ENCODE peak calls at places on chromosomes 7 and 10, in six cellular contexts. One of them, this sample, is unnamed. For H3K4me1, the result is how much of the 10 kb centered on the place peaks cover.

GRCh38 chr7:1514407-1514806 is 10.2 kb upstream of the INTS1 start:
- DNase-seq in psoas muscle: no peak
- DNase-seq in thyroid gland: no peak
- DNase-seq in kidney: no peak
- DNase-seq in adrenal gland: no peak
- DNase-seq in ovary: no peak
- DNase-seq in this sample: no peak

GRCh38 chr10:96587255-96588059 is 645 bp upstream of the TM9SF3 start:
- DNase-seq in psoas muscle: peak
- DNase-seq in adrenal gland: peak
- DNase-seq in kidney: no peak
- DNase-seq in thyroid gland: peak
- DNase-seq in ovary: no peak
- DNase-seq in this sample: peak

GRCh38 chr7:8724080-8724718 is 290.8 kb downstream of the NXPH1 start:
- DNase-seq in ovary: no peak
- DNase-seq in kidney: no peak
- DNase-seq in adrenal gland: peak
- DNase-seq in thyroid gland: peak
- DNase-seq in psoas muscle: no peak
- DNase-seq in this sample: no peak

GRCh38 chr10:2610946-2611345 is 456.4 kb upstream of the PFKP start:
- DNase-seq in kidney: no peak
- DNase-seq in ovary: no peak
- DNase-seq in adrenal gland: no peak
- DNase-seq in psoas muscle: no peak
- DNase-seq in thyroid gland: no peak
- DNase-seq in this sample: no peak

GRCh38 chr7:28395806-28396205 is 16.5 kb upstream of the CREB5 start:
- DNase-seq in psoas muscle: no peak
- DNase-seq in ovary: no peak
- DNase-seq in kidney: no peak
- DNase-seq in adrenal gland: no peak
- DNase-seq in thyroid gland: no peak
- DNase-seq in this sample: no peak

GRCh38 chr7:94957041-94957440 is 49.6 kb downstream of the PPP1R9A start:
- DNase-seq in adrenal gland: no peak
- DNase-seq in psoas muscle: no peak
- DNase-seq in thyroid gland: no peak
- DNase-seq in ovary: no peak
- DNase-seq in kidney: no peak
- DNase-seq in this sample: no peak

GRCh38 chr10:3777876-3778707 is 6.9 kb downstream of the KLF6 start:
- DNase-seq in adrenal gland: no peak
- DNase-seq in psoas muscle: no peak
- DNase-seq in kidney: no peak
- DNase-seq in ovary: no peak
- DNase-seq in thyroid gland: no peak
- DNase-seq in this sample: no peak

GRCh38 chr10:99612167-99612831 is 7.9 kb downstream of the SLC25A28 start:
- DNase-seq in thyroid gland: peak
- DNase-seq in adrenal gland: no peak
- DNase-seq in kidney: no peak
- DNase-seq in psoas muscle: no peak
- DNase-seq in ovary: no peak
- DNase-seq in this sample: no peak

GRCh38 chr7:102434039-102434481 is 685 bp downstream of the ORAI2 start:
- DNase-seq in psoas muscle: no peak
- DNase-seq in ovary: no peak
- DNase-seq in kidney: no peak
- DNase-seq in thyroid gland: peak
- DNase-seq in adrenal gland: no peak
- DNase-seq in this sample: no peak

GRCh38 chr7:47852330-47853245 is 95.7 kb downstream of the PKD1L1 start:
- DNase-seq in kidney: no peak
- DNase-seq in psoas muscle: no peak
- DNase-seq in adrenal gland: no peak
- DNase-seq in ovary: no peak
- DNase-seq in thyroid gland: no peak
- DNase-seq in this sample: no peak

GRCh38 chr10:29858352-29859267 is 200.8 kb downstream of the JCAD start:
- DNase-seq in adrenal gland: peak
- DNase-seq in ovary: peak
- DNase-seq in psoas muscle: peak
- DNase-seq in kidney: peak
- DNase-seq in thyroid gland: peak
- DNase-seq in this sample: no peak

GRCh38 chr7:130356760-130357611 is 12.4 kb downstream of the CPA5 start:
- DNase-seq in kidney: peak
- DNase-seq in psoas muscle: peak
- DNase-seq in ovary: peak
- DNase-seq in adrenal gland: peak
- DNase-seq in thyroid gland: peak
- DNase-seq in this sample: peak

GRCh38 chr7:4066626-4067475 is 615.2 kb upstream of the FOXK1 start:
- DNase-seq in ovary: no peak
- DNase-seq in kidney: no peak
- DNase-seq in adrenal gland: no peak
- DNase-seq in thyroid gland: no peak
- DNase-seq in psoas muscle: no peak
- DNase-seq in this sample: no peak

GRCh38 chr7:85001493-85002345 is 185.1 kb downstream of the SEMA3D start:
- DNase-seq in thyroid gland: no peak
- DNase-seq in ovary: no peak
- DNase-seq in kidney: no peak
- DNase-seq in psoas muscle: no peak
- DNase-seq in adrenal gland: no peak
- DNase-seq in this sample: no peak

GRCh38 chr7:73894851-73895441 is 34.0 kb downstream of the TMEM270 start:
- DNase-seq in thyroid gland: peak
- DNase-seq in psoas muscle: peak
- DNase-seq in adrenal gland: no peak
- DNase-seq in ovary: no peak
- DNase-seq in kidney: peak
- DNase-seq in this sample: peak

GRCh38 chr10:69331161-69331560 is 52.9 kb downstream of the HK1 start:
- DNase-seq in psoas muscle: no peak
- DNase-seq in adrenal gland: no peak
- DNase-seq in thyroid gland: no peak
- DNase-seq in kidney: peak
- DNase-seq in ovary: no peak
- DNase-seq in this sample: no peak

GRCh38 chr10:91635401-91636400 is 2.8 kb upstream of the PPP1R3C start:
- DNase-seq in psoas muscle: no peak
- DNase-seq in thyroid gland: peak
- DNase-seq in adrenal gland: peak
- DNase-seq in kidney: no peak
- DNase-seq in ovary: peak
- DNase-seq in this sample: no peak

GRCh38 chr10:73991846-73992245 is 6.1 kb upstream of the VCL start:
- DNase-seq in psoas muscle: peak
- DNase-seq in adrenal gland: peak
- DNase-seq in kidney: no peak
- DNase-seq in ovary: no peak
- DNase-seq in thyroid gland: no peak
- DNase-seq in this sample: no peak

GRCh38 chr10:30057421-30057841 is 2.0 kb downstream of the JCAD start:
- DNase-seq in thyroid gland: no peak
- DNase-seq in psoas muscle: no peak
- DNase-seq in kidney: no peak
- DNase-seq in adrenal gland: no peak
- DNase-seq in ovary: no peak
- DNase-seq in this sample: no peak

GRCh38 chr10:13066527-13066926 is 33.4 kb upstream of the OPTN start:
- DNase-seq in adrenal gland: no peak
- DNase-seq in psoas muscle: no peak
- DNase-seq in thyroid gland: no peak
- DNase-seq in ovary: no peak
- DNase-seq in kidney: no peak
- DNase-seq in this sample: no peak

GRCh38 chr10:50508315-50509051 is 115.3 kb downstream of the SGMS1 start:
- DNase-seq in adrenal gland: no peak
- DNase-seq in kidney: no peak
- DNase-seq in thyroid gland: no peak
- DNase-seq in psoas muscle: no peak
- DNase-seq in ovary: no peak
- DNase-seq in this sample: no peak

GRCh38 chr10:34217524-34217923 is 597.6 kb downstream of the PARD3 start:
- DNase-seq in thyroid gland: no peak
- DNase-seq in kidney: no peak
- DNase-seq in adrenal gland: no peak
- DNase-seq in psoas muscle: no peak
- DNase-seq in ovary: no peak
- DNase-seq in this sample: no peak

GRCh38 chr10:6300106-6300783 is 97.5 kb downstream of the PFKFB3 start:
- DNase-seq in thyroid gland: peak
- DNase-seq in kidney: no peak
- DNase-seq in ovary: no peak
- DNase-seq in psoas muscle: no peak
- DNase-seq in adrenal gland: peak
- DNase-seq in this sample: no peak

GRCh38 chr7:3430588-3430987 is 129.5 kb downstream of the SDK1 start:
- DNase-seq in kidney: no peak
- DNase-seq in thyroid gland: no peak
- DNase-seq in psoas muscle: no peak
- DNase-seq in adrenal gland: no peak
- DNase-seq in ovary: no peak
- DNase-seq in this sample: no peak

GRCh38 chr7:134767567-134768168 is 11.8 kb upstream of the CALD1 start:
- DNase-seq in adrenal gland: no peak
- DNase-seq in psoas muscle: no peak
- DNase-seq in kidney: no peak
- DNase-seq in thyroid gland: no peak
- DNase-seq in ovary: no peak
- DNase-seq in this sample: no peak

GRCh38 chr10:100748251-100749058 is 3.1 kb downstream of the PAX2 start:
- DNase-seq in kidney: no peak
- DNase-seq in adrenal gland: no peak
- DNase-seq in ovary: no peak
- DNase-seq in thyroid gland: no peak
- DNase-seq in psoas muscle: no peak
- DNase-seq in this sample: no peak

GRCh38 chr7:154837087-154837486 is 165.8 kb downstream of the PAXIP1 start:
- DNase-seq in ovary: no peak
- DNase-seq in psoas muscle: no peak
- DNase-seq in thyroid gland: no peak
- DNase-seq in kidney: no peak
- DNase-seq in adrenal gland: no peak
- DNase-seq in this sample: no peak

GRCh38 chr7:154835924-154836529 is 166.9 kb downstream of the PAXIP1 start:
- DNase-seq in psoas muscle: no peak
- DNase-seq in kidney: no peak
- DNase-seq in ovary: no peak
- DNase-seq in thyroid gland: no peak
- DNase-seq in adrenal gland: no peak
- DNase-seq in this sample: no peak

GRCh38 chr7:154833839-154834238 is 169.1 kb downstream of the PAXIP1 start:
- DNase-seq in thyroid gland: no peak
- DNase-seq in psoas muscle: no peak
- DNase-seq in kidney: no peak
- DNase-seq in adrenal gland: no peak
- DNase-seq in ovary: no peak
- DNase-seq in this sample: no peak

GRCh38 chr7:154837622-154838021 is 165.3 kb downstream of the PAXIP1 start:
- DNase-seq in ovary: no peak
- DNase-seq in psoas muscle: no peak
- DNase-seq in adrenal gland: no peak
- DNase-seq in kidney: no peak
- DNase-seq in thyroid gland: no peak
- DNase-seq in this sample: no peak

DNA sequence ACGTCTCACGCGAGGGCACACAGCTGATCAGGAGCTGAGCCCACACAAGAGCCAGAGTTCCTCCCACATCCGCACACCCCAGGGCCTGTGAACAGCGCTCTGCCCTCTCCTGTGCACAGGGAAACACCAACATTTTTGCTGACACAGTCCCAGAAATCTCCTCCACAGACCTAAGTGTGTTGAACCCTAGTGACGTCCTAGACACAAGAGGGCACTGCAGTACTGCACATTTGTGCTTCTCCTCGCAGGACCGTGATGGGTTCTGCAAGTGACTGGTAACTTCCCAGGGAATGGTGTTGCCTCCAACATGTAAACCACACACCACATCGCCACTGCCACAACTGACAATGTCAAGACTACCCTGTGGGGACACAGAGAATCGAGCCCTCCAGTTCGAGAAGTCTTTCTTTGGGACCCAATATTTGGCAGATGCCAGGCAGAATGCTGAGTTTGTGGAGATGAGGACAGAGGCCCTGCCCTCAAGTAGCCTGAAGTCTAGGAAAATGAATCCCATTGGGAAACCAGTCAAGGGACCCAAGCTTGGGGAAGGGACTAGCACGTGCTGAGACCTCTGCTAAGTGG is 170.3 kb downstream of the PAXIP1 start:
- DNase-seq in adrenal gland: no peak
- DNase-seq in kidney: no peak
- DNase-seq in ovary: no peak
- DNase-seq in psoas muscle: no peak
- DNase-seq in thyroid gland: no peak
- DNase-seq in this sample: no peak
- TF ChIP-seq CTCF in adrenal gland: no peak
- TF ChIP-seq CTCF in kidney: peak
- TF ChIP-seq CTCF in ovary: no peak
- TF ChIP-seq CTCF in psoas muscle: no peak
- TF ChIP-seq CTCF in thyroid gland: no peak
- TF ChIP-seq CTCF in this sample: no peak

GRCh38 chr7:78489423-78489822 is 690.9 kb downstream of the PHTF2 start:
- DNase-seq in psoas muscle: no peak
- DNase-seq in thyroid gland: no peak
- DNase-seq in ovary: no peak
- DNase-seq in kidney: no peak
- DNase-seq in adrenal gland: no peak
- DNase-seq in this sample: no peak
- H3K4me1 ChIP-seq in psoas muscle: under half
- H3K4me1 ChIP-seq in thyroid gland: under half
- H3K4me1 ChIP-seq in ovary: under half
- H3K4me1 ChIP-seq in kidney: under half
- H3K4me1 ChIP-seq in adrenal gland: under half
- H3K4me1 ChIP-seq in this sample: under half

DNA sequence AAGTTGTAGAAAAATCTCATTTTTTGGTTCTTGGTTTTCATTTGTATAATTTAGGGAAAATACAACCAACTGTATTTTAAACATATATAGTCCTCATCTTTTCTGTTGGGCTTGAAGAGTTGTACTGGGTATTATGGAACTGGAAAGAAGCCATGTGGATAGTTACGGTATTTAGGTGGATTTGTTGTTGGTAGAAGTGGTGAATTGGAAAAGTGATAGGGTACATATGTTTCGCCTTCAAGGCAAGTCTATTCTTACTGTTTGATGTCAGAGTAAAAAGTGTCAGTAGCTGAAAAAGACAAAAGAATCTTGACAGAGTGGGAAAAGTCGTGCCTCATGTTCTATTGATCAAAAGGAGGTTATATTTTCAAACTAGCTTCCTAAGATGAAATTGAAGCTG is 64.6 kb downstream of the GBF1 start:
- DNase-seq in ovary: no peak
- DNase-seq in psoas muscle: no peak
- DNase-seq in adrenal gland: no peak
- DNase-seq in kidney: no peak
- DNase-seq in thyroid gland: no peak
- DNase-seq in this sample: no peak
- TF ChIP-seq CTCF in ovary: no peak
- TF ChIP-seq CTCF in psoas muscle: no peak
- TF ChIP-seq CTCF in adrenal gland: no peak
- TF ChIP-seq CTCF in kidney: no peak
- TF ChIP-seq CTCF in thyroid gland: no peak
- TF ChIP-seq CTCF in this sample: no peak

GRCh38 chr7:42106562-42106961 is 130.4 kb downstream of the GLI3 start:
- DNase-seq in kidney: no peak
- DNase-seq in ovary: no peak
- DNase-seq in psoas muscle: no peak
- DNase-seq in thyroid gland: no peak
- DNase-seq in adrenal gland: no peak
- DNase-seq in this sample: no peak
- H3K4me1 ChIP-seq in kidney: under half
- H3K4me1 ChIP-seq in ovary: under half
- H3K4me1 ChIP-seq in psoas muscle: under half
- H3K4me1 ChIP-seq in thyroid gland: under half
- H3K4me1 ChIP-seq in adrenal gland: under half
- H3K4me1 ChIP-seq in this sample: under half